ENCODE peak calls at places on chromosomes 1 and 21, in six cellular contexts. One of them, this sample, is unnamed.

GRCh38 chr21:33232640-33233039 is 2.9 kb downstream of the IFNAR2 start:
- DNase-seq in kidney: no peak
- DNase-seq in tibial artery: no peak
- DNase-seq in heart right ventricle: no peak
- DNase-seq in colonic mucosa: no peak
- DNase-seq in heart left ventricle: no peak
- DNase-seq in this sample: no peak

GRCh38 chr21:34567574-34567973 is 47.3 kb downstream of the RCAN1 start:
- DNase-seq in kidney: no peak
- DNase-seq in tibial artery: no peak
- DNase-seq in heart right ventricle: no peak
- DNase-seq in colonic mucosa: no peak
- DNase-seq in heart left ventricle: no peak
- DNase-seq in this sample: no peak

GRCh38 chr1:3638676-3639075 is 11.2 kb downstream of the WRAP73 start:
- DNase-seq in kidney: no peak
- DNase-seq in tibial artery: no peak
- DNase-seq in heart right ventricle: no peak
- DNase-seq in colonic mucosa: no peak
- DNase-seq in heart left ventricle: no peak
- DNase-seq in this sample: no peak

GRCh38 chr1:111707906-111708305 is 31.3 kb downstream of the INKA2 start:
- DNase-seq in kidney: peak; percentile 73
- DNase-seq in tibial artery: no peak
- DNase-seq in heart right ventricle: no peak
- DNase-seq in colonic mucosa: no peak
- DNase-seq in heart left ventricle: no peak
- DNase-seq in this sample: no peak

GRCh38 chr1:218482683-218483082 is 137.5 kb downstream of the TGFB2 start:
- DNase-seq in kidney: no peak
- DNase-seq in tibial artery: no peak
- DNase-seq in heart right ventricle: no peak
- DNase-seq in colonic mucosa: no peak
- DNase-seq in heart left ventricle: no peak
- DNase-seq in this sample: no peak

GRCh38 chr1:150931773-150932172 is 5.6 kb downstream of the SETDB1 start:
- DNase-seq in kidney: no peak
- DNase-seq in tibial artery: no peak
- DNase-seq in heart right ventricle: no peak
- DNase-seq in colonic mucosa: no peak
- DNase-seq in heart left ventricle: no peak
- DNase-seq in this sample: no peak

GRCh38 chr1:17239420-17239819 is 9.5 kb upstream of the PADI3 start:
- DNase-seq in kidney: no peak
- DNase-seq in tibial artery: no peak
- DNase-seq in heart right ventricle: no peak
- DNase-seq in colonic mucosa: peak; percentile 68
- DNase-seq in heart left ventricle: peak; percentile 36
- DNase-seq in this sample: no peak

GRCh38 chr1:153375511-153375910 is at the start of gene S100A12:
- DNase-seq in kidney: no peak
- DNase-seq in tibial artery: no peak
- DNase-seq in heart right ventricle: no peak
- DNase-seq in colonic mucosa: no peak
- DNase-seq in heart left ventricle: no peak
- DNase-seq in this sample: no peak

GRCh38 chr21:17402885-17403477 is 109.9 kb upstream of the CXADR start:
- DNase-seq in kidney: no peak
- DNase-seq in tibial artery: no peak
- DNase-seq in heart right ventricle: no peak
- DNase-seq in colonic mucosa: no peak
- DNase-seq in heart left ventricle: no peak
- DNase-seq in this sample: no peak

GRCh38 chr1:85330711-85331290 is 54.4 kb upstream of the BCL10 start:
- DNase-seq in kidney: peak; percentile 77
- DNase-seq in tibial artery: no peak
- DNase-seq in heart right ventricle: no peak
- DNase-seq in colonic mucosa: no peak
- DNase-seq in heart left ventricle: peak; percentile 75
- DNase-seq in this sample: peak; percentile 60

GRCh38 chr1:154957258-154957657 is 1.4 kb upstream of the PBXIP1 start:
- DNase-seq in kidney: peak; percentile 41
- DNase-seq in tibial artery: no peak
- DNase-seq in heart right ventricle: no peak
- DNase-seq in colonic mucosa: no peak
- DNase-seq in heart left ventricle: no peak
- DNase-seq in this sample: no peak

GRCh38 chr21:17780539-17780938 is 38.6 kb downstream of the C21orf91 start:
- DNase-seq in kidney: no peak
- DNase-seq in tibial artery: no peak
- DNase-seq in heart right ventricle: no peak
- DNase-seq in colonic mucosa: no peak
- DNase-seq in heart left ventricle: no peak
- DNase-seq in this sample: no peak

GRCh38 chr1:89546082-89546889 is 21.7 kb downstream of the LRRC8B start:
- DNase-seq in kidney: no peak
- DNase-seq in tibial artery: no peak
- DNase-seq in heart right ventricle: no peak
- DNase-seq in colonic mucosa: no peak
- DNase-seq in heart left ventricle: no peak
- DNase-seq in this sample: no peak

GRCh38 chr1:207027921-207028320 is 4.6 kb downstream of the C1orf116 start:
- DNase-seq in kidney: no peak
- DNase-seq in tibial artery: no peak
- DNase-seq in heart right ventricle: no peak
- DNase-seq in colonic mucosa: no peak
- DNase-seq in heart left ventricle: no peak
- DNase-seq in this sample: no peak

GRCh38 chr1:231420299-231420958 is 1.7 kb downstream of the EGLN1 start:
- DNase-seq in kidney: no peak
- DNase-seq in tibial artery: no peak
- DNase-seq in heart right ventricle: no peak
- DNase-seq in colonic mucosa: peak; percentile 21
- DNase-seq in heart left ventricle: no peak
- DNase-seq in this sample: no peak

GRCh38 chr1:19122668-19123067 is 87.4 kb downstream of the UBR4 start:
- DNase-seq in kidney: no peak
- DNase-seq in tibial artery: no peak
- DNase-seq in heart right ventricle: peak; percentile 22
- DNase-seq in colonic mucosa: peak; percentile 75
- DNase-seq in heart left ventricle: peak; percentile 28
- DNase-seq in this sample: no peak

GRCh38 chr1:30283199-30283962 is 440.0 kb downstream of the MATN1 start:
- DNase-seq in kidney: peak; percentile 41
- DNase-seq in tibial artery: no peak
- DNase-seq in heart right ventricle: no peak
- DNase-seq in colonic mucosa: no peak
- DNase-seq in heart left ventricle: peak; percentile 13
- DNase-seq in this sample: no peak

GRCh38 chr1:206540044-206540758 is 32.9 kb downstream of the RASSF5 start:
- DNase-seq in kidney: peak; percentile 81
- DNase-seq in tibial artery: peak; percentile 65
- DNase-seq in heart right ventricle: peak; percentile 34
- DNase-seq in colonic mucosa: peak; percentile 82
- DNase-seq in heart left ventricle: peak; percentile 25
- DNase-seq in this sample: peak; percentile 57

GRCh38 chr1:217095050-217095622 is 371.9 kb upstream of the ESRRG start:
- DNase-seq in kidney: no peak
- DNase-seq in tibial artery: no peak
- DNase-seq in heart right ventricle: no peak
- DNase-seq in colonic mucosa: no peak
- DNase-seq in heart left ventricle: no peak
- DNase-seq in this sample: no peak

GRCh38 chr1:77473690-77474089 is 191.9 kb downstream of the AK5 start:
- DNase-seq in kidney: no peak
- DNase-seq in tibial artery: no peak
- DNase-seq in heart right ventricle: no peak
- DNase-seq in colonic mucosa: no peak
- DNase-seq in heart left ventricle: no peak
- DNase-seq in this sample: no peak

GRCh38 chr1:200628223-200628868 is 7.8 kb upstream of the KIF14 start:
- DNase-seq in kidney: no peak
- DNase-seq in tibial artery: no peak
- DNase-seq in heart right ventricle: no peak
- DNase-seq in colonic mucosa: no peak
- DNase-seq in heart left ventricle: no peak
- DNase-seq in this sample: no peak

GRCh38 chr1:25729774-25730173 is 70.2 kb upstream of the SELENON start:
- DNase-seq in kidney: no peak
- DNase-seq in tibial artery: no peak
- DNase-seq in heart right ventricle: no peak
- DNase-seq in colonic mucosa: no peak
- DNase-seq in heart left ventricle: no peak
- DNase-seq in this sample: no peak

GRCh38 chr1:103256490-103256889 is 148.2 kb upstream of the COL11A1 start:
- DNase-seq in kidney: no peak
- DNase-seq in tibial artery: no peak
- DNase-seq in heart right ventricle: no peak
- DNase-seq in colonic mucosa: no peak
- DNase-seq in heart left ventricle: no peak
- DNase-seq in this sample: no peak

GRCh38 chr1:203465146-203465798 is 10.3 kb upstream of the PRELP start:
- DNase-seq in kidney: no peak
- DNase-seq in tibial artery: peak; percentile 80
- DNase-seq in heart right ventricle: no peak
- DNase-seq in colonic mucosa: no peak
- DNase-seq in heart left ventricle: no peak
- DNase-seq in this sample: no peak

GRCh38 chr1:197567442-197567841 is 207.8 kb downstream of the DENND1B start:
- DNase-seq in kidney: no peak
- DNase-seq in tibial artery: no peak
- DNase-seq in heart right ventricle: no peak
- DNase-seq in colonic mucosa: no peak
- DNase-seq in heart left ventricle: no peak
- DNase-seq in this sample: no peak

GRCh38 chr1:204274441-204274840 is 60.7 kb upstream of the GOLT1A start:
- DNase-seq in kidney: no peak
- DNase-seq in tibial artery: no peak
- DNase-seq in heart right ventricle: no peak
- DNase-seq in colonic mucosa: no peak
- DNase-seq in heart left ventricle: no peak
- DNase-seq in this sample: no peak

GRCh38 chr1:225479996-225480720 is 52.3 kb upstream of the LBR start:
- DNase-seq in kidney: no peak
- DNase-seq in tibial artery: no peak
- DNase-seq in heart right ventricle: no peak
- DNase-seq in colonic mucosa: no peak
- DNase-seq in heart left ventricle: no peak
- DNase-seq in this sample: no peak

GRCh38 chr1:53892911-53893310 is 1.1 kb upstream of the DIO1 start:
- DNase-seq in kidney: no peak
- DNase-seq in tibial artery: peak; percentile 41
- DNase-seq in heart right ventricle: no peak
- DNase-seq in colonic mucosa: no peak
- DNase-seq in heart left ventricle: peak; percentile 23
- DNase-seq in this sample: no peak

GRCh38 chr1:10071640-10072039 is 38.9 kb downstream of the UBE4B start:
- DNase-seq in kidney: no peak
- DNase-seq in tibial artery: no peak
- DNase-seq in heart right ventricle: no peak
- DNase-seq in colonic mucosa: no peak
- DNase-seq in heart left ventricle: no peak
- DNase-seq in this sample: no peak

GRCh38 chr1:228821252-228821651 is 86.0 kb downstream of the RHOU start:
- DNase-seq in kidney: no peak
- DNase-seq in tibial artery: no peak
- DNase-seq in heart right ventricle: no peak
- DNase-seq in colonic mucosa: no peak
- DNase-seq in heart left ventricle: no peak
- DNase-seq in this sample: no peak

GRCh38 chr1:94334764-94335163 is 83.4 kb upstream of the ABCD3 start:
- DNase-seq in kidney: no peak
- DNase-seq in tibial artery: no peak
- DNase-seq in heart right ventricle: no peak
- DNase-seq in colonic mucosa: no peak
- DNase-seq in heart left ventricle: no peak
- DNase-seq in this sample: no peak

GRCh38 chr1:167330601-167331293 is 110.1 kb downstream of the POU2F1 start:
- DNase-seq in kidney: no peak
- DNase-seq in tibial artery: no peak
- DNase-seq in heart right ventricle: no peak
- DNase-seq in colonic mucosa: no peak
- DNase-seq in heart left ventricle: no peak
- DNase-seq in this sample: no peak
- H3K4me1 ChIP-seq in kidney: no peaks in the 10 kb centered on the region
- H3K4me1 ChIP-seq in tibial artery: no peaks in the 10 kb centered on the region
- H3K4me1 ChIP-seq in heart right ventricle: peaks cover 8% of the 10 kb centered on the region
- H3K4me1 ChIP-seq in colonic mucosa: no peaks in the 10 kb centered on the region
- H3K4me1 ChIP-seq in heart left ventricle: no peaks in the 10 kb centered on the region
- H3K4me1 ChIP-seq in this sample: peaks cover 3% of the 10 kb centered on the region

DNA sequence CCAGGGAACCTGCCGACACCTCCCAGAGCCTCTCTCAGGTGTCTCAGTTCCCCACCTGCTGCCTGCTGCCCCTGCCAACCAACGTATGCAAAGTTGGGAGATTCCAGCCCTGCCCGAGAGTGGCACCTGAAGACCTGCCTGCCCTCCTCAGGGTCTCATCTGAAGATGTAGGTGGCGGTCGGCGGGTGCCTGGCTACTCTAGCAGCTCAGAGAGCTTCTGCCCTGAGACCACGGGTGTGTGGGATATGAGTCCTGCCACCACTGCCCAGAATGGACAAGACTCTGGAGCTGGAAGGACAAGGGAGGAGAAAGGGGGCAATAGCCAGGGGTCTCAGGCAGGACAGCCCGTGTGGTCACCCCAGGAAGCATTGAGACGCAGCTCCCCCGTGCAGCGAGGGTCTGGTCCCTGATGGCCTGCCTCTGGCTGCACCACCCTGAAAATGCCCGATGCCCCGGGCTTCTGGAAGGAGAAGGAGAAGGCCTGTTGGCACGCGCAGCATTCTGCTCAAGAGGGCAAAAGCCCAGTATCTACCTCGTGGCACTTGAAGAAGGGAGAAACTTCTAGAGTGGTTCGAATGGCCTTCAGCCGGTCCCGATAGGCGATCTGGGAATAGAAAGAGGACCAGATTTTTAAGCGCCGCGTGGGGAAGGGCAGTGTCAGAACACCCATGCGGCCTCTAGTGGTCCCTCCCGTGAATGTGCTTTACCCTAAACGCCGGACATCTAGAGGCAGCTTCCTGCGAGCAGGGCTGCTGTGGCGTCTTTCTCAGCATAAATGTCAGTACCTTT is 88.8 kb downstream of the STUM start:
- DNase-seq in kidney: peak; percentile 74
- DNase-seq in tibial artery: peak; percentile 70
- DNase-seq in heart right ventricle: peak; percentile 53
- DNase-seq in colonic mucosa: no peak
- DNase-seq in heart left ventricle: peak; percentile 61
- DNase-seq in this sample: no peak
- H3K4me1 ChIP-seq in kidney: no peaks in the 10 kb centered on the region
- H3K4me1 ChIP-seq in tibial artery: no peaks in the 10 kb centered on the region
- H3K4me1 ChIP-seq in heart right ventricle: peaks cover 75% of the 10 kb centered on the region
- H3K4me1 ChIP-seq in colonic mucosa: peaks cover 8% of the 10 kb centered on the region
- H3K4me1 ChIP-seq in heart left ventricle: peaks cover 22% of the 10 kb centered on the region
- H3K4me1 ChIP-seq in this sample: peaks cover 5% of the 10 kb centered on the region

GRCh38 chr1:93143136-93143535 is 37.1 kb downstream of the TMED5 start:
- DNase-seq in kidney: no peak
- DNase-seq in tibial artery: no peak
- DNase-seq in heart right ventricle: no peak
- DNase-seq in colonic mucosa: no peak
- DNase-seq in heart left ventricle: no peak
- DNase-seq in this sample: no peak
- H3K4me1 ChIP-seq in kidney: no peaks in the 10 kb centered on the region
- H3K4me1 ChIP-seq in tibial artery: no peaks in the 10 kb centered on the region
- H3K4me1 ChIP-seq in heart right ventricle: no peaks in the 10 kb centered on the region
- H3K4me1 ChIP-seq in colonic mucosa: peaks cover 4% of the 10 kb centered on the region
- H3K4me1 ChIP-seq in heart left ventricle: no peaks in the 10 kb centered on the region
- H3K4me1 ChIP-seq in this sample: peaks cover 5% of the 10 kb centered on the region

GRCh38 chr1:67750690-67751052 is 65.7 kb downstream of the GADD45A start:
- DNase-seq in kidney: no peak
- DNase-seq in tibial artery: no peak
- DNase-seq in heart right ventricle: no peak
- DNase-seq in colonic mucosa: no peak
- DNase-seq in heart left ventricle: no peak
- DNase-seq in this sample: no peak
- H3K4me1 ChIP-seq in kidney: peaks cover 47% of the 10 kb centered on the region
- H3K4me1 ChIP-seq in tibial artery: no peaks in the 10 kb centered on the region
- H3K4me1 ChIP-seq in heart right ventricle: peaks cover 74% of the 10 kb centered on the region
- H3K4me1 ChIP-seq in colonic mucosa: peaks cover 6% of the 10 kb centered on the region
- H3K4me1 ChIP-seq in heart left ventricle: peaks cover 11% of the 10 kb centered on the region
- H3K4me1 ChIP-seq in this sample: peaks cover 97% of the 10 kb centered on the region

This sample was measured in thoracic aorta.